ENCODE peak calls at places on chromosomes 12 and 14, in nine cellular contexts. One of them, this sample, is unnamed.

GRCh38 chr12:115210533-115211252 is 526.7 kb upstream of the TBX3 start:
- DNase-seq in renal cortical epithelial cell: no peak
- DNase-seq in cerebellar cortex: peak; percentile 2
- DNase-seq in activated T-helper 1 cell treated with Interleukin-2 at 50 U/mL for 16 hours: no peak
- DNase-seq in tibial nerve: no peak
- DNase-seq in HT1080: no peak
- DNase-seq in AG10803: no peak
- DNase-seq in hepatocyte: no peak
- DNase-seq in NCI-H146: no peak
- DNase-seq in this sample: peak; percentile 11

GRCh38 chr14:63890553-63890952 is 37.7 kb downstream of the SYNE2 start:
- DNase-seq in renal cortical epithelial cell: peak; percentile 96
- DNase-seq in NCI-H146: no peak
- DNase-seq in cerebellar cortex: peak; percentile 18
- DNase-seq in HT1080: no peak
- DNase-seq in activated T-helper 1 cell treated with Interleukin-2 at 50 U/mL for 16 hours: no peak
- DNase-seq in hepatocyte: no peak
- DNase-seq in tibial nerve: no peak
- DNase-seq in AG10803: no peak
- DNase-seq in this sample: peak; percentile 29

GRCh38 chr12:12488296-12488695 is 74.4 kb downstream of the DUSP16 start:
- DNase-seq in hepatocyte: no peak
- DNase-seq in renal cortical epithelial cell: no peak
- DNase-seq in cerebellar cortex: no peak
- DNase-seq in activated T-helper 1 cell treated with Interleukin-2 at 50 U/mL for 16 hours: no peak
- DNase-seq in HT1080: no peak
- DNase-seq in AG10803: no peak
- DNase-seq in NCI-H146: no peak
- DNase-seq in tibial nerve: no peak
- DNase-seq in this sample: no peak

GRCh38 chr14:85528080-85528881 is 1.7 kb upstream of the FLRT2 start:
- DNase-seq in AG10803: peak; percentile 93
- DNase-seq in tibial nerve: peak; percentile 49
- DNase-seq in NCI-H146: peak; percentile 32
- DNase-seq in activated T-helper 1 cell treated with Interleukin-2 at 50 U/mL for 16 hours: no peak
- DNase-seq in hepatocyte: peak; percentile 81
- DNase-seq in HT1080: peak; percentile 77
- DNase-seq in cerebellar cortex: peak; percentile 22
- DNase-seq in renal cortical epithelial cell: peak; percentile 74
- DNase-seq in this sample: peak; percentile 28

GRCh38 chr14:65879218-65880009 is 466.9 kb downstream of the FUT8 start:
- DNase-seq in HT1080: peak; percentile 96
- DNase-seq in tibial nerve: no peak
- DNase-seq in cerebellar cortex: no peak
- DNase-seq in activated T-helper 1 cell treated with Interleukin-2 at 50 U/mL for 16 hours: no peak
- DNase-seq in hepatocyte: no peak
- DNase-seq in AG10803: peak; percentile 80
- DNase-seq in NCI-H146: no peak
- DNase-seq in renal cortical epithelial cell: peak; percentile 98
- DNase-seq in this sample: no peak

GRCh38 chr12:58095002-58095401 is 153.6 kb downstream of the ATP23 start:
- DNase-seq in cerebellar cortex: no peak
- DNase-seq in renal cortical epithelial cell: no peak
- DNase-seq in activated T-helper 1 cell treated with Interleukin-2 at 50 U/mL for 16 hours: no peak
- DNase-seq in hepatocyte: no peak
- DNase-seq in tibial nerve: no peak
- DNase-seq in NCI-H146: no peak
- DNase-seq in AG10803: no peak
- DNase-seq in HT1080: no peak
- DNase-seq in this sample: no peak

GRCh38 chr12:109150124-109150640 is 33.8 kb downstream of the ACACB start:
- DNase-seq in hepatocyte: no peak
- DNase-seq in activated T-helper 1 cell treated with Interleukin-2 at 50 U/mL for 16 hours: no peak
- DNase-seq in HT1080: no peak
- DNase-seq in cerebellar cortex: no peak
- DNase-seq in NCI-H146: no peak
- DNase-seq in AG10803: no peak
- DNase-seq in tibial nerve: no peak
- DNase-seq in renal cortical epithelial cell: no peak
- DNase-seq in this sample: no peak

GRCh38 chr14:92520102-92520651 is 6.6 kb downstream of the RIN3 start:
- DNase-seq in hepatocyte: no peak
- DNase-seq in AG10803: no peak
- DNase-seq in HT1080: no peak
- DNase-seq in renal cortical epithelial cell: no peak
- DNase-seq in cerebellar cortex: no peak
- DNase-seq in NCI-H146: no peak
- DNase-seq in activated T-helper 1 cell treated with Interleukin-2 at 50 U/mL for 16 hours: no peak
- DNase-seq in tibial nerve: no peak
- DNase-seq in this sample: no peak

GRCh38 chr14:103232338-103232808 is 101.7 kb upstream of the EIF5 start:
- DNase-seq in AG10803: no peak
- DNase-seq in cerebellar cortex: no peak
- DNase-seq in activated T-helper 1 cell treated with Interleukin-2 at 50 U/mL for 16 hours: no peak
- DNase-seq in NCI-H146: peak; percentile 66
- DNase-seq in HT1080: no peak
- DNase-seq in renal cortical epithelial cell: no peak
- DNase-seq in tibial nerve: no peak
- DNase-seq in hepatocyte: no peak
- DNase-seq in this sample: no peak

This sample was measured in G401.